ENCODE peak calls at places on chromosomes 5 and 9, in eight cellular contexts. D, Y, G, T, H, Z, U and B are unnamed samples.

GRCh38 chr5:79200573-79201183 is 35.3 kb upstream of the JMY start:
- DNase-seq in D (no peak), Y (no peak), G (peak), T (peak), H (peak), Z (peak), U (peak), B (no peak)

GRCh38 chr5:147835386-147835798 is 3.9 kb upstream of the SPINK1 start:
- DNase-seq in D (no peak), Y (no peak), G (no peak), T (no peak), H (peak), Z (no peak), U (no peak), B (no peak)

GRCh38 chr9:107351382-107352045 is 68.4 kb downstream of the RAD23B start:
- DNase-seq in D (no peak), Y (no peak), G (no peak), T (no peak), H (no peak), Z (no peak), U (no peak), B (no peak)

GRCh38 chr5:54309751-54310432 is 481 bp downstream of the ARL15 start:
- DNase-seq in D (peak), Y (no peak), G (no peak), T (peak), H (peak), Z (peak), U (peak), B (no peak)

GRCh38 chr5:79229357-79230174 is 6.4 kb upstream of the JMY start:
- DNase-seq in D (no peak), Y (no peak), G (peak), T (no peak), H (no peak), Z (peak), U (no peak), B (no peak)

GRCh38 chr5:32523625-32524024 is 61.7 kb upstream of the SUB1 start:
- DNase-seq in D (no peak), Y (no peak), G (no peak), T (no peak), H (no peak), Z (no peak), U (no peak), B (no peak)

GRCh38 chr5:665541-665955 is 27.6 kb downstream of the TPPP start:
- DNase-seq in D (no peak), Y (no peak), G (no peak), T (no peak), H (no peak), Z (no peak), U (no peak), B (no peak)

GRCh38 chr5:81855576-81855975 is 104.7 kb upstream of the SSBP2 start:
- DNase-seq in D (no peak), Y (no peak), G (no peak), T (no peak), H (no peak), Z (no peak), U (no peak), B (no peak)

GRCh38 chr9:72477862-72478564 is 43.4 kb upstream of the TMC1 start:
- DNase-seq in D (no peak), Y (peak), G (peak), T (peak), H (peak), Z (peak), U (peak), B (no peak)

GRCh38 chr5:176868126-176868525 is 31.0 kb downstream of the HK3 start:
- DNase-seq in D (no peak), Y (no peak), G (no peak), T (no peak), H (no peak), Z (no peak), U (no peak), B (no peak)

GRCh38 chr5:176868731-176869130 is 30.4 kb downstream of the HK3 start:
- DNase-seq in D (no peak), Y (no peak), G (no peak), T (no peak), H (no peak), Z (no peak), U (no peak), B (no peak)

GRCh38 chr5:176866913-176867312 is 32.2 kb downstream of the HK3 start:
- DNase-seq in D (no peak), Y (no peak), G (no peak), T (no peak), H (no peak), Z (no peak), U (no peak), B (no peak)

GRCh38 chr5:176869501-176870109 is 29.5 kb downstream of the HK3 start:
- DNase-seq in D (no peak), Y (no peak), G (no peak), T (no peak), H (no peak), Z (no peak), U (no peak), B (no peak)

GRCh38 chr5:176870110-176870591 is 29.0 kb downstream of the HK3 start:
- DNase-seq in D (no peak), Y (no peak), G (peak), T (peak), H (peak), Z (no peak), U (peak), B (no peak)
- TF ChIP-seq CTCF in D (no peak), Y (peak), G (no peak), T (no peak), H (peak), Z (no peak), U (peak), B (no peak)

GRCh38 chr9:75238311-75238976 is 150.1 kb downstream of the OSTF1 start:
- DNase-seq in D (peak), Y (peak), G (peak), T (peak), H (peak), Z (peak), U (peak), B (no peak)
- TF ChIP-seq CTCF in D (peak), Y (peak), G (peak), T (peak), H (peak), Z (peak), U (peak), B (peak)

GRCh38 chr5:162243651-162244050 is 176.1 kb downstream of the GABRG2 start:
- DNase-seq in D (no peak), Y (no peak), G (no peak), T (no peak), H (no peak), Z (no peak), U (no peak), B (no peak)

GRCh38 chr5:162248107-162248713 is 180.6 kb downstream of the GABRG2 start:
- DNase-seq in D (no peak), Y (no peak), G (no peak), T (peak), H (peak), Z (no peak), U (no peak), B (no peak)
- TF ChIP-seq CTCF in D (no peak), Y (peak), G (peak), T (peak), H (no peak), Z (no peak), U (peak), B (peak)

GRCh38 chr5:78056901-78057514 is 237.5 kb downstream of the AP3B1 start:
- DNase-seq in D (no peak), Y (no peak), G (no peak), T (no peak), H (peak), Z (no peak), U (peak), B (no peak)
- TF ChIP-seq CTCF in D (no peak), Y (peak), G (no peak), T (no peak), H (peak), Z (no peak), U (peak), B (no peak)

GRCh38 chr9:122016789-122017188 is 76.3 kb downstream of the TTLL11 start:
- DNase-seq in D (no peak), Y (no peak), G (no peak), T (no peak), H (no peak), Z (no peak), U (peak), B (no peak)
- TF ChIP-seq CTCF in D (no peak), Y (peak), G (peak), T (no peak), H (peak), Z (peak), U (peak), B (peak)